ENCODE peak calls at places on chromosomes 4 and X, in five cellular contexts. X is aorta, K is ovary, D is hepatocyte, Q is upper lobe of right lung. U is an unnamed sample.

GRCh38 chrX:41666251-41666650 is 22.5 kb upstream of the GPR34 start:
- DNase-seq in Q (no peak), K (no peak), D (no peak), X (no peak), U (no peak)

GRCh38 chr4:4721636-4722035 is 137.8 kb upstream of the MSX1 start:
- DNase-seq in X (no peak), D (no peak), K (no peak), Q (no peak), U (no peak)

GRCh38 chr4:133058701-133059100 is 90.4 kb upstream of the PCDH10 start:
- DNase-seq in K (no peak), Q (no peak), D (no peak), X (no peak), U (no peak)

GRCh38 chr4:56149601-56150000 is 200.9 kb downstream of the CEP135 start:
- DNase-seq in K (no peak), Q (no peak), D (no peak), X (no peak), U (no peak)

GRCh38 chrX:65668362-65669310 is 1.2 kb downstream of the MSN start:
- DNase-seq in K (peak; percentile 70), Q (peak; percentile 76), D (peak; percentile 38), X (peak; percentile 85), U (peak; percentile 80)

GRCh38 chr4:17709760-17710068 is 71.7 kb downstream of the FAM184B start:
- DNase-seq in K (no peak), Q (no peak), X (no peak), D (no peak), U (no peak)

GRCh38 chr4:147787204-147787603 is 55.3 kb downstream of the ARHGAP10 start:
- DNase-seq in X (no peak), K (peak; percentile 51), Q (no peak), D (no peak), U (no peak)

GRCh38 chrX:139049455-139049854 is 337.9 kb upstream of the FGF13 start:
- DNase-seq in Q (no peak), K (no peak), X (no peak), D (no peak), U (no peak)

GRCh38 chr4:25938251-25939186 is 24.5 kb downstream of the SMIM20 start:
- DNase-seq in K (no peak), Q (no peak), D (no peak), X (no peak), U (no peak)

GRCh38 chr4:16067515-16067914 is 16.3 kb downstream of the PROM1 start:
- DNase-seq in D (no peak), X (no peak), Q (no peak), K (no peak), U (no peak)

GRCh38 chr4:156889616-156890594 is 81.7 kb downstream of the PDGFC start:
- DNase-seq in K (peak; percentile 36), D (no peak), Q (no peak), X (no peak), U (no peak)

GRCh38 chr4:38013461-38014366 is 53.5 kb downstream of the PTTG2 start:
- DNase-seq in K (no peak), D (no peak), Q (no peak), X (peak; percentile 87), U (no peak)

GRCh38 chrX:9862953-9863352 is 76.7 kb downstream of the SHROOM2 start:
- DNase-seq in K (no peak), Q (no peak), X (no peak), D (no peak), U (no peak)
- H3K4me3 ChIP-seq in K (no peak overlapping the region), Q (no peak overlapping the region), X (no peak overlapping the region), D (no peak overlapping the region), U (no peak overlapping the region)

GRCh38 chrX:153821066-153821465 is 9.3 kb downstream of the PDZD4 start:
- DNase-seq in K (no peak), X (peak; percentile 31), Q (no peak), D (no peak), U (no peak)
- H3K4me1 ChIP-seq in K (no peaks in the 10 kb centered on the region), X (no peaks in the 10 kb centered on the region), Q (no peaks in the 10 kb centered on the region), D (no peaks in the 10 kb centered on the region), U (peaks cover 11% of the 10 kb centered on the region)

GRCh38 chrX:132533409-132533808 is 44.6 kb upstream of the MBNL3 start:
- DNase-seq in K (no peak), D (no peak), X (no peak), Q (no peak), U (no peak)
- H3K4me3 ChIP-seq in K (no peak overlapping the region), D (no peak overlapping the region), X (no peak overlapping the region), Q (no peak overlapping the region), U (no peak overlapping the region)

GRCh38 chr4:7907142-7907541 is 32.5 kb downstream of the AFAP1 start:
- DNase-seq in Q (no peak), D (no peak), K (no peak), X (no peak), U (no peak)
- H3K4me1 ChIP-seq in Q (peaks cover 52% of the 10 kb centered on the region), D (peaks cover 45% of the 10 kb centered on the region), K (peaks cover 22% of the 10 kb centered on the region), X (peaks cover 5% of the 10 kb centered on the region), U (peaks cover 59% of the 10 kb centered on the region)

GRCh38 chr4:164790249-164790648 is 36.3 kb downstream of the SMIM31 start:
- DNase-seq in Q (no peak), D (no peak), X (no peak), K (no peak), U (no peak)
- H3K4me3 ChIP-seq in Q (no peak overlapping the region), D (no peak overlapping the region), X (no peak overlapping the region), K (no peak overlapping the region), U (no peak overlapping the region)

DNA sequence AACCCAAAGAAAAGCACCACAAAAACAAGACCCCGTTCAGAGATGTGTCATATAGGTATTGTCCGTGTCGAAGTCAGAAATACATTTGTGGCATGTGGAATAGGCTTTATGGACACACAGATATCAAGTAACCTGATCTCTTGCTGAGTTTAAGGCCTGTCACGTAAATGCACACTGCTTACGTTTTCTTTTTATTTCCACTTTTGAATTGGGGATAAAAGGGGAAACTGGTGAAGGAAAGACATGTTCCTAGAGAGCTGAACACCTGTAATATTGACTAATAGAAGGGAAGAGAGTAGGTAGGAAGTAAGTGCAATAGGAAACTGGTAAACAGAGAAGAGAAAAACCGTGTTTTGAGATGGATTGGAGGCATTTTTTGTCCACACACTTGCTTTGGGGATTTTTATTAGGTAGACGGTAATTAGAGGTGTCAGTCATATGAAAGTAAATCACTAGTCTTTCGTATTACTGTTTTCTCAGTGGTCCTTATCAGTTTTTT is 24.9 kb downstream of the TMEM131L start:
- DNase-seq in Q (no peak), X (no peak), D (no peak), K (no peak), U (no peak)
- H3K4me1 ChIP-seq in Q (peaks cover 37% of the 10 kb centered on the region), X (no peaks in the 10 kb centered on the region), D (peaks cover 17% of the 10 kb centered on the region), K (peaks cover 12% of the 10 kb centered on the region), U (peaks cover 50% of the 10 kb centered on the region)

GRCh38 chrX:136185409-136186022 is 38.2 kb downstream of the FHL1 start:
- DNase-seq in K (no peak), Q (no peak), X (no peak), D (no peak), U (no peak)
- H3K4me3 ChIP-seq in K (no peak overlapping the region), Q (no peak overlapping the region), X (no peak overlapping the region), D (no peak overlapping the region), U (no peak overlapping the region)